ENCODE peak calls at places on chromosomes 12 and 14, in nine cellular contexts. F is GM04503; U is activated T-cell treated with anti-CD3 and anti-CD28 coated beads for 1 hour; T is cortex of kidney; Q is CD4-positive, CD25-positive, alpha-beta regulatory T cell; K is activated CD8-positive, alpha-beta memory T cell treated with anti-CD3 and anti-CD28 coated beads for 24 hours; V is Right ventricle myocardium superior; X is foreskin fibroblast; E is IMR-90. O is an unnamed sample.

GRCh38 chr12:121532503-121533390 is 48.1 kb downstream of the KDM2B start:
- DNase-seq in V (peak; percentile 35), X (peak; percentile 72), F (no peak), T (no peak), U (no peak), K (no peak), Q (no peak), E (peak; percentile 84), O (no peak)

GRCh38 chr14:96100171-96101064 is 61.3 kb downstream of the C14orf132 start:
- DNase-seq in E (peak; percentile 83), K (peak; percentile 79), F (no peak), V (peak; percentile 78), Q (peak; percentile 18), X (peak; percentile 94), T (no peak), U (peak; percentile 54), O (no peak)

GRCh38 chr12:132955094-132955932 is 793 bp downstream of the ZNF605 start:
- DNase-seq in V (peak; percentile 57), U (peak; percentile 2), Q (peak; percentile 1), K (peak; percentile 65), F (peak; percentile 16), X (peak; percentile 86), T (no peak), E (peak; percentile 67), O (peak; percentile 78)

GRCh38 chr14:68734231-68734732 is 58.6 kb downstream of the ZFP36L1 start:
- DNase-seq in X (no peak), E (peak; percentile 18), Q (peak; percentile 43), K (peak; percentile 80), V (no peak), F (no peak), T (no peak), U (no peak), O (no peak)

GRCh38 chr14:92484132-92484823 is 29.3 kb upstream of the RIN3 start:
- DNase-seq in X (no peak), V (no peak), E (no peak), T (no peak), K (no peak), U (no peak), Q (no peak), F (no peak), O (peak; percentile 67)

GRCh38 chr12:569803-570236 is 93.4 kb downstream of the NINJ2 start:
- DNase-seq in K (peak; percentile 96), V (peak; percentile 94), Q (peak; percentile 84), T (no peak), F (no peak), E (peak; percentile 70), U (peak; percentile 92), X (peak; percentile 95), O (peak; percentile 97)

GRCh38 chr12:23186950-23187349 is 562.0 kb downstream of the ETNK1 start:
- DNase-seq in X (no peak), T (no peak), K (no peak), V (no peak), U (no peak), Q (no peak), F (no peak), E (no peak), O (no peak)

GRCh38 chr14:98952595-98953325 is 319.2 kb downstream of the BCL11B start:
- DNase-seq in K (peak; percentile 48), U (no peak), F (peak; percentile 22), X (peak; percentile 15), Q (no peak), V (no peak), T (no peak), E (no peak), O (peak; percentile 34)

GRCh38 chr12:15534870-15535269 is 212.6 kb downstream of the PTPRO start:
- DNase-seq in Q (no peak), X (peak; percentile 82), K (no peak), F (no peak), E (peak; percentile 18), T (no peak), U (no peak), V (no peak), O (no peak)